ENCODE peak calls at places on chromosome 14, in five cellular contexts. K is psoas muscle, B is progenitor cell of endocrine pancreas, O is GM12865, P is iris pigment epithelial cell. V is an unnamed sample.

GRCh38 chr14:85516239-85517112 is 13.5 kb upstream of the FLRT2 start:
- DNase-seq in O (no peak), B (no peak), P (peak), K (no peak), V (peak)

GRCh38 chr14:61659582-61659981 is 35.7 kb upstream of the HIF1A start:
- DNase-seq in P (peak), K (no peak), O (no peak), B (no peak), V (peak)

GRCh38 chr14:20707622-20708021 is 19.1 kb downstream of the ANG start:
- DNase-seq in O (no peak), B (no peak), P (peak), K (no peak), V (peak)

GRCh38 chr14:79740043-79740442 is 471.3 kb downstream of the DIO2 start:
- DNase-seq in B (no peak), K (no peak), O (no peak), P (no peak), V (no peak)

GRCh38 chr14:102430212-102430908 is 67.6 kb downstream of the TECPR2 start:
- DNase-seq in P (peak), B (no peak), O (no peak), K (no peak), V (no peak)

GRCh38 chr14:100078997-100079561 is 13.9 kb downstream of the EVL start:
- DNase-seq in O (peak), B (no peak), P (peak), K (no peak), V (peak)

GRCh38 chr14:68683326-68683725 is 109.5 kb downstream of the ZFP36L1 start:
- DNase-seq in P (peak), K (no peak), B (no peak), O (no peak), V (no peak)

GRCh38 chr14:99346470-99347080 is 74.6 kb upstream of the BCL11B start:
- DNase-seq in K (no peak), B (no peak), P (no peak), O (no peak), V (no peak)

GRCh38 chr14:102778616-102779351 is 1.5 kb downstream of the TRAF3 start:
- DNase-seq in P (peak), K (no peak), B (no peak), O (no peak), V (peak)

GRCh38 chr14:98758440-98758839 is 513.6 kb downstream of the BCL11B start:
- DNase-seq in O (no peak), P (no peak), K (no peak), B (no peak), V (no peak)

GRCh38 chr14:90587918-90588317 is 191.1 kb downstream of the CALM1 start:
- DNase-seq in O (no peak), P (no peak), B (no peak), K (peak), V (peak)

GRCh38 chr14:34179723-34180122 is 228.8 kb upstream of the EGLN3 start:
- DNase-seq in P (no peak), B (no peak), K (no peak), O (no peak), V (no peak)

GRCh38 chr14:36325853-36326252 is 5.4 kb upstream of the MBIP start:
- DNase-seq in K (no peak), O (no peak), P (no peak), B (no peak), V (no peak)

GRCh38 chr14:32011225-32011624 is 65.9 kb upstream of the ARHGAP5 start:
- DNase-seq in P (no peak), B (no peak), K (no peak), O (no peak), V (no peak)

GRCh38 chr14:71739273-71739990 is 192.8 kb upstream of the RGS6 start:
- DNase-seq in O (no peak), P (peak), B (no peak), K (no peak), V (no peak)

GRCh38 chr14:93878871-93879270 is 48.3 kb upstream of the FAM181A start:
- DNase-seq in P (no peak), K (no peak), B (no peak), O (no peak), V (no peak)

GRCh38 chr14:53381879-53382278 is 228.8 kb upstream of the DDHD1 start:
- DNase-seq in B (no peak), O (no peak), P (no peak), K (no peak), V (no peak)

GRCh38 chr14:70317091-70317968 is 42.2 kb downstream of the COX16 start:
- DNase-seq in O (no peak), B (no peak), P (no peak), K (no peak), V (no peak)

GRCh38 chr14:106215229-106215628 is 688.8 kb downstream of the TMEM121 start:
- DNase-seq in K (no peak), O (no peak), B (no peak), P (no peak), V (no peak)

GRCh38 chr14:41130274-41130673 is 476.4 kb upstream of the LRFN5 start:
- DNase-seq in P (no peak), O (no peak), K (no peak), B (no peak), V (no peak)